ENCODE peak calls at places on chromosome 9, in eight cellular contexts. One of them, this sample, is unnamed.
A peak's percentile ranks its signal among the peaks of the same experiment; 100 is the strongest.

GRCh38 chr9:113480612-113481011 is 17.1 kb downstream of the RGS3 start:
- DNase-seq in bronchial epithelial cell: no peak
- DNase-seq in AG10803: no peak
- DNase-seq in choroid plexus epithelial cell: no peak
- DNase-seq in MM.1S: no peak
- DNase-seq in heart right ventricle: no peak
- DNase-seq in hepatocyte: no peak
- DNase-seq in HL-60: no peak
- DNase-seq in this sample: no peak

GRCh38 chr9:107112707-107113243 is 170.3 kb upstream of the RAD23B start:
- DNase-seq in bronchial epithelial cell: no peak
- DNase-seq in AG10803: no peak
- DNase-seq in choroid plexus epithelial cell: no peak
- DNase-seq in MM.1S: no peak
- DNase-seq in heart right ventricle: no peak
- DNase-seq in hepatocyte: no peak
- DNase-seq in HL-60: no peak
- DNase-seq in this sample: no peak

GRCh38 chr9:78297672-78297961 is 692 bp downstream of the PSAT1 start:
- DNase-seq in bronchial epithelial cell: peak; percentile 69
- DNase-seq in AG10803: peak; percentile 17
- DNase-seq in choroid plexus epithelial cell: peak; percentile 46
- DNase-seq in MM.1S: no peak
- DNase-seq in heart right ventricle: no peak
- DNase-seq in hepatocyte: no peak
- DNase-seq in HL-60: no peak
- DNase-seq in this sample: no peak

GRCh38 chr9:33024126-33024965 is 727 bp upstream of the DNAJA1 start:
- DNase-seq in bronchial epithelial cell: peak; percentile 38
- DNase-seq in AG10803: peak; percentile 41
- DNase-seq in choroid plexus epithelial cell: peak; percentile 51
- DNase-seq in MM.1S: peak; percentile 48
- DNase-seq in heart right ventricle: no peak
- DNase-seq in hepatocyte: peak; percentile 21
- DNase-seq in HL-60: peak; percentile 39
- DNase-seq in this sample: no peak

GRCh38 chr9:2570615-2571479 is 50.7 kb upstream of the VLDLR start:
- DNase-seq in bronchial epithelial cell: peak; percentile 69
- DNase-seq in AG10803: peak; percentile 48
- DNase-seq in choroid plexus epithelial cell: peak; percentile 78
- DNase-seq in MM.1S: no peak
- DNase-seq in heart right ventricle: peak; percentile 92
- DNase-seq in hepatocyte: peak; percentile 84
- DNase-seq in HL-60: peak; percentile 95
- DNase-seq in this sample: no peak

GRCh38 chr9:127200106-127200862 is 64.3 kb upstream of the GARNL3 start:
- DNase-seq in bronchial epithelial cell: no peak
- DNase-seq in AG10803: no peak
- DNase-seq in choroid plexus epithelial cell: no peak
- DNase-seq in MM.1S: no peak
- DNase-seq in heart right ventricle: no peak
- DNase-seq in hepatocyte: no peak
- DNase-seq in HL-60: no peak
- DNase-seq in this sample: no peak

GRCh38 chr9:2943016-2943415 is 99.1 kb upstream of the PUM3 start:
- DNase-seq in bronchial epithelial cell: no peak
- DNase-seq in AG10803: no peak
- DNase-seq in choroid plexus epithelial cell: no peak
- DNase-seq in MM.1S: no peak
- DNase-seq in heart right ventricle: no peak
- DNase-seq in hepatocyte: no peak
- DNase-seq in HL-60: no peak
- DNase-seq in this sample: no peak

GRCh38 chr9:126681336-126681735 is 67.6 kb downstream of the LMX1B start:
- DNase-seq in bronchial epithelial cell: no peak
- DNase-seq in AG10803: no peak
- DNase-seq in choroid plexus epithelial cell: no peak
- DNase-seq in MM.1S: no peak
- DNase-seq in heart right ventricle: no peak
- DNase-seq in hepatocyte: no peak
- DNase-seq in HL-60: no peak
- DNase-seq in this sample: no peak

GRCh38 chr9:135217836-135218235 is 130.4 kb downstream of the OLFM1 start:
- DNase-seq in bronchial epithelial cell: no peak
- DNase-seq in AG10803: no peak
- DNase-seq in choroid plexus epithelial cell: no peak
- DNase-seq in MM.1S: no peak
- DNase-seq in heart right ventricle: peak; percentile 6
- DNase-seq in hepatocyte: no peak
- DNase-seq in HL-60: no peak
- DNase-seq in this sample: no peak

GRCh38 chr9:110040788-110041187 is 167.2 kb downstream of the C9orf152 start:
- DNase-seq in bronchial epithelial cell: no peak
- DNase-seq in AG10803: peak; percentile 95
- DNase-seq in choroid plexus epithelial cell: peak; percentile 85
- DNase-seq in MM.1S: no peak
- DNase-seq in heart right ventricle: no peak
- DNase-seq in hepatocyte: peak; percentile 35
- DNase-seq in HL-60: no peak
- DNase-seq in this sample: no peak

GRCh38 chr9:96383165-96383939 is at the start of gene SLC35D2:
- DNase-seq in bronchial epithelial cell: peak; percentile 27
- DNase-seq in AG10803: peak; percentile 53
- DNase-seq in choroid plexus epithelial cell: peak; percentile 53
- DNase-seq in MM.1S: no peak
- DNase-seq in heart right ventricle: peak; percentile 76
- DNase-seq in hepatocyte: peak; percentile 91
- DNase-seq in HL-60: peak; percentile 3
- DNase-seq in this sample: no peak

GRCh38 chr9:127803507-127804352 is 1.0 kb downstream of the FPGS start:
- DNase-seq in bronchial epithelial cell: peak; percentile 90
- DNase-seq in AG10803: peak; percentile 58
- DNase-seq in choroid plexus epithelial cell: no peak
- DNase-seq in MM.1S: peak; percentile 51
- DNase-seq in heart right ventricle: no peak
- DNase-seq in hepatocyte: no peak
- DNase-seq in HL-60: no peak
- DNase-seq in this sample: no peak

GRCh38 chr9:120711354-120711753 is 2.9 kb downstream of the MEGF9 start:
- DNase-seq in bronchial epithelial cell: no peak
- DNase-seq in AG10803: no peak
- DNase-seq in choroid plexus epithelial cell: no peak
- DNase-seq in MM.1S: peak; percentile 51
- DNase-seq in heart right ventricle: no peak
- DNase-seq in hepatocyte: no peak
- DNase-seq in HL-60: no peak
- DNase-seq in this sample: no peak

GRCh38 chr9:96122756-96123155 is 179.2 kb downstream of the HSD17B3 start:
- DNase-seq in bronchial epithelial cell: peak; percentile 26
- DNase-seq in AG10803: peak; percentile 58
- DNase-seq in choroid plexus epithelial cell: peak; percentile 94
- DNase-seq in MM.1S: no peak
- DNase-seq in heart right ventricle: no peak
- DNase-seq in hepatocyte: no peak
- DNase-seq in HL-60: no peak
- DNase-seq in this sample: no peak

GRCh38 chr9:110638381-110638954 is 30.1 kb upstream of the MUSK start:
- DNase-seq in bronchial epithelial cell: peak; percentile 49
- DNase-seq in AG10803: peak; percentile 49
- DNase-seq in choroid plexus epithelial cell: peak; percentile 75
- DNase-seq in MM.1S: peak; percentile 23
- DNase-seq in heart right ventricle: no peak
- DNase-seq in hepatocyte: no peak
- DNase-seq in HL-60: no peak
- DNase-seq in this sample: no peak

GRCh38 chr9:4386819-4387218 is 87.0 kb upstream of the GLIS3 start:
- DNase-seq in bronchial epithelial cell: peak; percentile 6
- DNase-seq in AG10803: no peak
- DNase-seq in choroid plexus epithelial cell: no peak
- DNase-seq in MM.1S: no peak
- DNase-seq in heart right ventricle: no peak
- DNase-seq in hepatocyte: no peak
- DNase-seq in HL-60: no peak
- DNase-seq in this sample: no peak
- TF ChIP-seq CTCF in bronchial epithelial cell: no peak
- TF ChIP-seq CTCF in AG10803: no peak
- TF ChIP-seq CTCF in choroid plexus epithelial cell: peak; percentile 2
- TF ChIP-seq CTCF in MM.1S: no peak
- TF ChIP-seq CTCF in heart right ventricle: no peak
- TF ChIP-seq CTCF in hepatocyte: no peak
- TF ChIP-seq CTCF in HL-60: no peak
- TF ChIP-seq CTCF in this sample: no peak

GRCh38 chr9:129726322-129727160 is 26.3 kb downstream of the PTGES start:
- DNase-seq in bronchial epithelial cell: peak; percentile 38
- DNase-seq in AG10803: peak; percentile 90
- DNase-seq in choroid plexus epithelial cell: peak; percentile 81
- DNase-seq in MM.1S: peak; percentile 39
- DNase-seq in heart right ventricle: peak; percentile 78
- DNase-seq in hepatocyte: peak; percentile 85
- DNase-seq in HL-60: peak; percentile 47
- DNase-seq in this sample: peak; percentile 76
- TF ChIP-seq CTCF in bronchial epithelial cell: peak; percentile 98
- TF ChIP-seq CTCF in AG10803: peak; percentile 84
- TF ChIP-seq CTCF in choroid plexus epithelial cell: peak; percentile 94
- TF ChIP-seq CTCF in MM.1S: peak; percentile 90
- TF ChIP-seq CTCF in heart right ventricle: peak; percentile 93
- TF ChIP-seq CTCF in hepatocyte: peak; percentile 96
- TF ChIP-seq CTCF in HL-60: peak; percentile 89
- TF ChIP-seq CTCF in this sample: peak; percentile 95

DNA sequence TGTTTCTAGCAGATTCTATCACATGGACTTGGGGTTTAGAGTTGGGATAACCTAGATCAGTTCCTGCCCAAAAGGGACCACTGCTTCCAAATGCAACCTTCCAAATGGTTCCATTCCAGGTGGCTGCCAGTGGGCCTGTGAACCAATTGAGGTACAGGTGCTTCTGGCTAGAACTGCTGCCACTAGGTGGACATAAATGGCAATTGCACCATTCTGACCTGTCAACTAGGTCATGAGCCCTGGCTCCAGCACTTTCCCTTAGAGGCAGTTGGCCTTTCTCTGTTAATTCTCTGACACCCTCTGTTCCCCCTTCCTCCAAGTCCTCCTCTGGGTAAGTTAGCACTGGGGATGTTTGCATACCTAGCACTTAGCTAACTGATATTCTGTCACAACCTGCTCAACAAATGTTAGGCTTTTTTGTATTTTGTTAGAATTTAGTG is 16.6 kb upstream of the HEMGN start:
- DNase-seq in bronchial epithelial cell: peak; percentile 63
- DNase-seq in AG10803: no peak
- DNase-seq in choroid plexus epithelial cell: peak; percentile 21
- DNase-seq in MM.1S: peak; percentile 88
- DNase-seq in heart right ventricle: no peak
- DNase-seq in hepatocyte: peak; percentile 60
- DNase-seq in HL-60: peak; percentile 59
- DNase-seq in this sample: no peak
- TF ChIP-seq CTCF in bronchial epithelial cell: peak; percentile 87
- TF ChIP-seq CTCF in AG10803: peak; percentile 46
- TF ChIP-seq CTCF in choroid plexus epithelial cell: peak; percentile 61
- TF ChIP-seq CTCF in MM.1S: peak; percentile 88
- TF ChIP-seq CTCF in heart right ventricle: peak; percentile 39
- TF ChIP-seq CTCF in hepatocyte: peak; percentile 50
- TF ChIP-seq CTCF in HL-60: no peak
- TF ChIP-seq CTCF in this sample: peak; percentile 25

DNA sequence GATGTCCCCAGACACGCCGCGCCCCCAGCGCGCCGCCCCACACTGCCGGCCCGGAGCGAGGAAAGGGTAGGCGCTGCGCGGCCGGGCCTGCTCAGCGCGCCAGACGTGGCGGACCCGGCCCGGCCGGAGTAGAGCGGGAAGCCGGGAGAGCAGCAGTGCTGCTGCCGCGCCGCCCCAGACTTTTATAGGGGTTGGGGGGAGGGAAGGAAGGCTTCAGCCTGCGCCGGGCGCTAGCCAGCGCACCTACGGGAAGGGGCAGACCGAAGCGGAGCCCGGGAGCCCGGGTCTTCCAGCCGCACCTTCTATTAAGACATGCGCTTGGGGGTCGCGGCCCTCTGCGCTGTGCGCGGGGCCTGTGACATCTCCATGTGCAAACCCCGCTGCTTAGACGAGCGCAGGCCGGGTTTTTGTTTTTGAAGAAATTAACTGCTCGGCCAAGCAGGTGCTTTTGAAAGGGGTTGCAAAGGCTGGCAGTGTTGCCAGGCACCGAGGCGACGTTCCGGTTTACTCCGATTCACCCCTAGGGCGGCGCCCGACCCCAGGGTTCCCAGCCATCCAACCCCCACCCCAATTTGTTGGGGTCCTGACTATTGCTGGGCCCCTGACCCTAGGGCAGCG is 361 bp upstream of the PAX5 start:
- DNase-seq in bronchial epithelial cell: no peak
- DNase-seq in AG10803: no peak
- DNase-seq in choroid plexus epithelial cell: no peak
- DNase-seq in MM.1S: peak; percentile 54
- DNase-seq in heart right ventricle: no peak
- DNase-seq in hepatocyte: peak; percentile 48
- DNase-seq in HL-60: peak; percentile 54
- DNase-seq in this sample: no peak
- TF ChIP-seq CTCF in bronchial epithelial cell: peak; percentile 24
- TF ChIP-seq CTCF in AG10803: no peak
- TF ChIP-seq CTCF in choroid plexus epithelial cell: no peak
- TF ChIP-seq CTCF in MM.1S: peak; percentile 62
- TF ChIP-seq CTCF in heart right ventricle: no peak
- TF ChIP-seq CTCF in hepatocyte: no peak
- TF ChIP-seq CTCF in HL-60: peak; percentile 38
- TF ChIP-seq CTCF in this sample: no peak

GRCh38 chr9:89021154-89021803 is 30.0 kb downstream of the S1PR3 start:
- DNase-seq in bronchial epithelial cell: peak; percentile 73
- DNase-seq in AG10803: peak; percentile 89
- DNase-seq in choroid plexus epithelial cell: peak; percentile 82
- DNase-seq in MM.1S: no peak
- DNase-seq in heart right ventricle: no peak
- DNase-seq in hepatocyte: peak; percentile 58
- DNase-seq in HL-60: no peak
- DNase-seq in this sample: peak; percentile 54
- TF ChIP-seq CTCF in bronchial epithelial cell: no peak
- TF ChIP-seq CTCF in AG10803: no peak
- TF ChIP-seq CTCF in choroid plexus epithelial cell: no peak
- TF ChIP-seq CTCF in MM.1S: no peak
- TF ChIP-seq CTCF in heart right ventricle: no peak
- TF ChIP-seq CTCF in hepatocyte: no peak
- TF ChIP-seq CTCF in HL-60: no peak
- TF ChIP-seq CTCF in this sample: no peak